ENCODE peak calls at places on chromosomes 11 and 22, in eight cellular contexts. A, W, N, M, R, V, Y and B are unnamed samples.

GRCh38 chr11:93908689-93909088 is 58.3 kb upstream of the VSTM5 start:
- DNase-seq in A (peak), Y (no peak), R (no peak), W (no peak), N (no peak), M (peak), V (no peak), B (no peak)

GRCh38 chr11:60265373-60266214 is 14.9 kb upstream of the MS4A4A start:
- DNase-seq in M (peak), R (peak), W (peak), V (no peak), A (peak), N (peak), Y (peak), B (peak)

GRCh38 chr11:1917523-1918435 is 1.7 kb upstream of the TNNT3 start:
- DNase-seq in M (no peak), V (no peak), W (peak), Y (no peak), R (no peak), N (peak), A (no peak), B (no peak)

GRCh38 chr11:25065711-25066110 is 568.9 kb downstream of the LUZP2 start:
- DNase-seq in W (no peak), A (peak), N (no peak), Y (no peak), R (no peak), M (peak), V (no peak), B (no peak)

GRCh38 chr11:46680164-46680760 is 20.2 kb downstream of the ARHGAP1 start:
- DNase-seq in V (no peak), M (no peak), A (no peak), W (no peak), N (no peak), Y (no peak), R (no peak), B (no peak)

GRCh38 chr22:19851291-19852176 is 3.1 kb downstream of the GNB1L start:
- DNase-seq in A (no peak), M (no peak), R (no peak), N (no peak), V (no peak), W (peak), Y (no peak), B (no peak)

GRCh38 chr11:44493929-44494328 is 71.5 kb upstream of the CD82 start:
- DNase-seq in M (no peak), N (no peak), A (no peak), V (no peak), R (no peak), W (no peak), Y (no peak), B (no peak)

GRCh38 chr22:43955883-43956286 is 643 bp downstream of the SAMM50 start:
- DNase-seq in V (no peak), W (no peak), N (no peak), Y (no peak), A (no peak), M (no peak), R (no peak), B (no peak)

GRCh38 chr22:44746061-44746789 is 6.2 kb upstream of the ARHGAP8 start:
- DNase-seq in V (no peak), M (no peak), A (no peak), N (no peak), W (no peak), Y (no peak), R (no peak), B (no peak)

GRCh38 chr22:36584666-36585065 is 55.7 kb upstream of the EIF3D start:
- DNase-seq in R (no peak), Y (no peak), W (no peak), N (no peak), M (no peak), V (no peak), A (no peak), B (no peak)

GRCh38 chr11:126072141-126072741 is 9.6 kb upstream of the CDON start:
- DNase-seq in W (no peak), N (no peak), M (no peak), Y (no peak), V (no peak), R (peak), A (no peak), B (no peak)

GRCh38 chr22:35915477-35916013 is 113.1 kb downstream of the RBFOX2 start:
- DNase-seq in Y (no peak), R (no peak), A (no peak), V (no peak), M (peak), W (no peak), N (no peak), B (no peak)

GRCh38 chr11:118687906-118688305 is 8.5 kb upstream of the TREH start:
- DNase-seq in A (no peak), N (no peak), W (no peak), V (no peak), M (no peak), Y (no peak), R (no peak), B (no peak)

GRCh38 chr11:44443836-44444769 is 121.4 kb upstream of the CD82 start:
- DNase-seq in V (no peak), N (no peak), R (no peak), A (peak), Y (no peak), W (no peak), M (no peak), B (no peak)

GRCh38 chr11:74701351-74701750 is 29.9 kb downstream of the CHRDL2 start:
- DNase-seq in M (no peak), A (peak), R (peak), N (no peak), W (peak), V (peak), Y (no peak), B (peak)

GRCh38 chr22:27377901-27378300 is 423.7 kb downstream of the MN1 start:
- DNase-seq in A (no peak), N (no peak), R (no peak), M (no peak), Y (no peak), V (no peak), W (no peak), B (no peak)

GRCh38 chr11:119942583-119943338 is 195.2 kb downstream of the TRIM29 start:
- DNase-seq in R (no peak), A (no peak), W (no peak), N (no peak), Y (no peak), V (no peak), M (peak), B (no peak)

GRCh38 chr11:49995559-49995958 is 13.2 kb upstream of the OR4C12 start:
- DNase-seq in N (peak), R (peak), M (peak), V (peak), Y (no peak), A (peak), W (peak), B (peak)

GRCh38 chr11:63829823-63830489 is 9.0 kb upstream of the MARK2 start:
- DNase-seq in Y (no peak), M (peak), N (peak), A (peak), W (peak), R (peak), V (peak), B (no peak)

GRCh38 chr11:5081405-5081804 is 12.0 kb downstream of the OR52E1 start:
- DNase-seq in R (no peak), Y (no peak), A (no peak), M (no peak), N (no peak), W (no peak), V (no peak), B (no peak)

GRCh38 chr22:48835857-48836672 is 991.6 kb downstream of the BRD1 start:
- DNase-seq in W (no peak), V (no peak), M (no peak), N (no peak), A (no peak), R (no peak), Y (no peak), B (no peak)

GRCh38 chr11:69371731-69372588 is 78.0 kb downstream of the MYEOV start:
- DNase-seq in R (no peak), A (no peak), W (no peak), V (peak), Y (no peak), M (no peak), N (no peak), B (no peak)

GRCh38 chr11:95545116-95545875 is 244.3 kb downstream of the FAM76B start:
- DNase-seq in V (no peak), M (no peak), N (no peak), Y (no peak), A (no peak), W (peak), R (no peak), B (peak)

GRCh38 chr11:131504199-131504949 is 134.0 kb downstream of the NTM start:
- DNase-seq in W (peak), Y (no peak), M (no peak), V (peak), R (no peak), A (no peak), N (peak), B (no peak)

GRCh38 chr22:45603631-45604030 is 68.0 kb upstream of the ATXN10 start:
- DNase-seq in R (no peak), N (no peak), V (no peak), Y (no peak), M (no peak), W (no peak), A (peak), B (no peak)

GRCh38 chr22:35488513-35488912 is 52.1 kb upstream of the RASD2 start:
- DNase-seq in M (no peak), V (no peak), N (no peak), R (no peak), Y (no peak), A (no peak), W (no peak), B (no peak)

GRCh38 chr11:11982461-11982860 is 26.0 kb downstream of the DKK3 start:
- DNase-seq in M (no peak), V (no peak), A (no peak), Y (no peak), W (no peak), R (no peak), N (no peak), B (no peak)

GRCh38 chr11:119295178-119295577 is 21.8 kb downstream of the MCAM start:
- DNase-seq in M (no peak), N (no peak), R (no peak), W (no peak), V (no peak), Y (no peak), A (peak), B (no peak)

GRCh38 chr11:6297831-6298230 is 22.5 kb downstream of the CAVIN3 start:
- DNase-seq in Y (no peak), W (no peak), R (no peak), M (no peak), V (no peak), N (no peak), A (peak), B (no peak)

GRCh38 chr11:5291207-5291838 is 10.4 kb downstream of the OR51B4 start:
- DNase-seq in M (peak), N (peak), R (peak), A (peak), Y (no peak), W (peak), V (no peak), B (peak)

GRCh38 chr11:126152152-126152551 is 59.3 kb downstream of the RPUSD4 start:
- DNase-seq in R (no peak), N (no peak), A (no peak), Y (no peak), W (no peak), V (no peak), M (no peak), B (no peak)

GRCh38 chr22:46484156-46484860 is 53.1 kb downstream of the CELSR1 start:
- DNase-seq in M (no peak), R (no peak), Y (no peak), N (peak), V (no peak), A (peak), W (no peak), B (no peak)

GRCh38 chr11:69975822-69976221 is 102.3 kb upstream of the ANO1 start:
- DNase-seq in A (no peak), M (no peak), R (no peak), N (no peak), Y (no peak), W (no peak), V (no peak), B (no peak)

GRCh38 chr11:123616505-123617198 is 37.8 kb downstream of the SCN3B start:
- DNase-seq in R (no peak), W (no peak), A (no peak), V (no peak), Y (no peak), M (peak), N (peak), B (no peak)

GRCh38 chr22:28883917-28884753 is 763 bp downstream of the ZNRF3 start:
- DNase-seq in R (no peak), V (peak), N (peak), A (peak), W (peak), Y (no peak), M (peak), B (peak)

GRCh38 chr22:28629420-28630184 is 50.0 kb downstream of the TTC28 start:
- DNase-seq in A (peak), R (peak), Y (no peak), W (peak), V (no peak), N (no peak), M (peak), B (peak)

GRCh38 chr11:35947437-35947836 is 3.6 kb downstream of the LDLRAD3 start:
- DNase-seq in R (no peak), A (no peak), V (no peak), M (no peak), W (no peak), Y (no peak), N (no peak), B (no peak)

GRCh38 chr22:49113758-49114157 is 713.9 kb downstream of the BRD1 start:
- DNase-seq in V (no peak), N (no peak), R (no peak), Y (no peak), M (no peak), A (no peak), W (no peak), B (no peak)

GRCh38 chr11:111001986-111002616 is 243.4 kb upstream of the POU2AF2 start:
- DNase-seq in R (no peak), N (no peak), V (no peak), Y (no peak), A (no peak), M (peak), W (no peak), B (no peak)
- TF ChIP-seq RAD21 in R (no peak), N (no peak), V (no peak), Y (no peak), A (no peak), M (no peak), W (no peak), B (no peak)

GRCh38 chr11:8167796-8168195 is 1.0 kb downstream of the RIC3 start:
- DNase-seq in V (no peak), Y (no peak), M (peak), W (no peak), R (no peak), N (no peak), A (no peak), B (no peak)

DNA sequence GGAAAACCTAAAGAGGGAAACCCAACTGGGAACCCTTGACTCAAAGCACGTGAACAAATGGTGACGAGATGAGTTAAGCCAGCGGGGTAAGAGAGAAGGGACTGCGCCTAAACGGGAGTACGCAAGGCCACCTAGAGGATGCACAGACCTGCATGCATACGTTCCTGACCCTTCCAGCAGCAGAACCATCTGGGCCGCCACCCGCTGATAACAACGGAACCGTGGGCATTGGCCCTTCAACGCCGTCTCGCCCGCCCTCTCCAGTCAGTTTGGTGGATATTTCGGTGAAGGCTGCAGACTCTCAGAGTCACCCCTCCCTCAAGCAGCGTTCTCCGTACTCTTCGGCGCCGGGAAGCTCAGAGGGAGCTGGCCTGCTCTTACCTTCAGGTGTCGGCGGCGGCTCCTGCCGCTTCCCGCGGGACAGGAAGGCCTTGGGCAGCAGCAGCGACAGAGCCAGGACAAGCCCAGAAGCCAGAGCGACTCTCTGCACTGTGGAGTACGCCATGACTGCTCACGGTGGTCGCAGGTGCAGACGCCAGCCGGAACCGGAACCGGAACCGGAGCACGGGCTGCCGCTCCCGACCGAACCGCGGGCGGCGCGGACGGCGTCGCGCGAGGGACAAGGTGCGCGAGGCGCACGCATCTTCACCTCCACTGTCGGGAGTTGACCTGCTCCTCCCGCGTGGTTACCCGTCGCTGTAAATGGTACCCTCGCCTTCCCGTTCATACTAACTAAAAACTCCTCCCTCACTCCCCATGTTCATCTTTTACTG is at the start of gene RIC3:
- DNase-seq in R (no peak), W (no peak), N (peak), M (no peak), V (peak), A (peak), Y (no peak), B (no peak)
- TF ChIP-seq RAD21 in R (no peak), W (no peak), N (no peak), M (no peak), V (no peak), A (no peak), Y (no peak), B (no peak)

GRCh38 chr11:89181111-89181510 is 3.4 kb downstream of the TYR start:
- DNase-seq in W (no peak), V (no peak), N (no peak), A (no peak), Y (no peak), R (no peak), M (no peak), B (no peak)

GRCh38 chr11:89182773-89183172 is 5.1 kb downstream of the TYR start:
- DNase-seq in Y (no peak), R (no peak), M (peak), W (no peak), V (no peak), N (no peak), A (no peak), B (no peak)

GRCh38 chr11:89184021-89184420 is 6.3 kb downstream of the TYR start:
- DNase-seq in A (no peak), Y (no peak), N (no peak), R (no peak), W (no peak), V (no peak), M (peak), B (no peak)
- TF ChIP-seq RAD21 in A (no peak), Y (no peak), N (no peak), R (no peak), W (no peak), V (no peak), M (no peak), B (no peak)

DNA sequence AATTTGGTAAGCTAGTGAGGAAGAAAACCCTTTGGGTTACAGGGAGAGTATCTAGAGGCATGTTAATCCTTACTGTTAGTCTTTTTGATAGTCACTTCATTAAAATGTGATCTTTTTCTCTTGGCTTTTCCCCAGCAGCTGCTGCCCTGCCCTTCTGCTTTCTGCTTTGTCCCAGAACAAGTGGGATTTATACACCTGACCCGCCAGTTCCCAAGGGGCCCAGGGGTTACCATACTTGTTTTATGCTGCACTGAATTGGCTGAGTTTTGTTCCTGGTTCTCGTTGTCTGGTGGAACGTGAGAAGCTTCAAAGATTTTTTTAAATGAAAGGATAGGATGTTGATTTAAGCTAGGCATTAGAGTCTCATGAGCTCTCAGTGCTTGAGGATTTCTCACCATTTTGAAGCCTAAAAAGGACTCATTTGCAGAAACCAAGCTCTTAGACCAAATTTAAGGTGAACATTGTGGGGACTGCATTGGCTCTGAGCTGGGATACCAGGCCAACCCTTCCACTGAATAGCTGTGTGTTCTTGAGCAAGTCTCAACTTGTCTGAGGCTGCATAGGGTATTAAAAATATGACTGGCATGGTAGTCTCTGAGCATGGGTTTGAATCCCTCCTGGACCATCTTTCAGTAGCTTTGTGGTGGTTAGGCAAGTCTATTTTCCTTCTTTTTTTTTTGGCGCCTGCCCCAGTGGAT is 6.6 kb downstream of the LIMK2 start:
- DNase-seq in A (no peak), Y (no peak), V (no peak), M (no peak), R (no peak), W (no peak), N (no peak), B (no peak)
- TF ChIP-seq RAD21 in A (no peak), Y (no peak), V (no peak), M (no peak), R (no peak), W (no peak), N (no peak), B (no peak)

GRCh38 chr11:114280696-114281095 is 15.5 kb upstream of the NNMT start:
- DNase-seq in N (peak), M (peak), Y (no peak), W (peak), R (peak), A (peak), V (peak), B (peak)
- TF ChIP-seq RAD21 in N (peak), M (peak), Y (peak), W (peak), R (peak), A (peak), V (peak), B (peak)

DNA sequence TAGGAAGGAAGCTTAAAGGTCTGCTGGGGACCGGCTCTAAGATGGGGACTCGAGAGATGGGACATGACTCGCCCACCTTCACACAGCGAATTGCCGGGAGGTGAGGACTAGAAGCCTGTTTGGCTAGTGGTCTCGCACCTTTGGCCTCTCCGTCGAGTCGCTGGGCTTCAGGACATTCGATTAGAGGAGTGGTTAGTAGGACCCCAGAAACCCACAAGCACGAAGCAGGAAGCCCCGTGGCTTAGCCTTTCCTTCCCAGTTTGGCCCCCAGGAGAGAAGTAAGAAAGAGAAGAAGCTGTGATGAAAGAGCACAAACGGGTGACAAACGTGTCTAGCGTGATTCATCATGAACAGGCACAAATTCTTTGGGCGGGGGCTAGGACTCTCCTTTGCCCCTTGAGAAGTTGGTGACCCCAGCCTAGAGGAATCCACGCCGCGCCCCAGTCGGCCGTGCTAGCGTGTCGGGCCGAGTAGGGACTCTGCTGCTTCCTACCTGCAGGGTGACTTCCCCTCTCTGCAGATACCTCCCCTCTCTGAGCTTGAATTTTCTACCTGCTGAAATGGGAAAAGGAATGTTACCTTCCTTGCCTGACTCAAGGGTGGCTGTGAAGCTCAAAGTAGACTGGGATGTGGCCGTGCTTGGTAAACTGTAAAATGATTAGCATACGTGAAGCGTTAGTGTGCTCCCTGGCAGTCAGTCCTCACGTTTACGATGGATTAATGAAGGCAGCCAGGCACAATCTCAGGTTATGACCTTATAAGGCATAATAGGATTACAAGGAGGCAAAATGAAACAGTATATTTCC is 1.1 kb upstream of the ADM start:
- DNase-seq in W (no peak), N (peak), V (peak), R (peak), Y (no peak), A (peak), M (peak), B (no peak)
- TF ChIP-seq RAD21 in W (no peak), N (no peak), V (no peak), R (no peak), Y (no peak), A (no peak), M (no peak), B (no peak)

GRCh38 chr11:104546486-104546885 is 351.8 kb downstream of the CASP12 start:
- DNase-seq in N (no peak), W (no peak), R (no peak), V (no peak), M (no peak), A (no peak), Y (no peak), B (no peak)
- TF ChIP-seq RAD21 in N (no peak), W (no peak), R (no peak), V (no peak), M (no peak), A (no peak), Y (no peak), B (no peak)